ENCODE peak calls at places on chromosomes 3 and 15, in five cellular contexts. B is hepatocyte; M is CD4-positive, alpha-beta T cell; K is PC-3; X is GM10248. S is an unnamed sample.

GRCh38 chr15:95718441-95718840 is 612.1 kb upstream of the NR2F2 start:
- DNase-seq in B (no peak), M (no peak), K (no peak), X (no peak), S (no peak)

GRCh38 chr15:90901799-90902655 is 1.1 kb upstream of the MAN2A2 start:
- DNase-seq in B (peak; percentile 92), M (peak; percentile 66), K (peak; percentile 83), X (peak; percentile 92), S (peak; percentile 86)

GRCh38 chr3:151918253-151919029 is 45.0 kb downstream of the SUCNR1 start:
- DNase-seq in B (peak; percentile 53), M (no peak), K (peak; percentile 79), X (peak; percentile 55), S (peak; percentile 68)

GRCh38 chr15:31571676-31572075 is 245.0 kb downstream of the KLF13 start:
- DNase-seq in B (no peak), M (no peak), K (peak; percentile 33), X (no peak), S (peak; percentile 12)

GRCh38 chr3:111669926-111670630 is 74.9 kb upstream of the ZBED2 start:
- DNase-seq in B (no peak), M (no peak), K (peak; percentile 76), X (no peak), S (peak; percentile 47)

GRCh38 chr15:33111051-33111451 is 83.5 kb downstream of the FMN1 start:
- DNase-seq in B (no peak), M (no peak), K (peak; percentile 86), X (no peak), S (no peak)

GRCh38 chr3:197589545-197589944 is 33.8 kb upstream of the BDH1 start:
- DNase-seq in B (no peak), M (no peak), K (no peak), X (peak; percentile 0), S (no peak)

GRCh38 chr15:87609474-87609873 is 647.1 kb downstream of the NTRK3 start:
- DNase-seq in B (peak; percentile 28), M (no peak), K (peak; percentile 38), X (no peak), S (peak; percentile 45)

GRCh38 chr15:31472636-31473383 is 146.2 kb downstream of the KLF13 start:
- DNase-seq in B (no peak), M (peak; percentile 51), K (no peak), X (peak; percentile 83), S (no peak)

GRCh38 chr3:147383617-147384016 is 22.7 kb downstream of the ZIC4 start:
- DNase-seq in B (no peak), M (no peak), K (peak; percentile 18), X (no peak), S (no peak)

GRCh38 chr3:54085936-54086335 is 36.4 kb upstream of the CACNA2D3 start:
- DNase-seq in B (no peak), M (no peak), K (no peak), X (no peak), S (no peak)

GRCh38 chr3:157300091-157300490 is 136.6 kb upstream of the PTX3 start:
- DNase-seq in B (no peak), M (no peak), K (no peak), X (no peak), S (no peak)

GRCh38 chr3:136716629-136717028 is 35.5 kb downstream of the STAG1 start:
- DNase-seq in B (no peak), M (no peak), K (no peak), X (no peak), S (no peak)

GRCh38 chr3:155984791-155985417 is 114.5 kb downstream of the GMPS start:
- DNase-seq in B (no peak), M (no peak), K (no peak), X (no peak), S (no peak)

GRCh38 chr3:111215481-111215880 is 143.9 kb downstream of the NECTIN3 start:
- DNase-seq in B (no peak), M (no peak), K (no peak), X (no peak), S (peak; percentile 72)

GRCh38 chr3:53045784-53046170 is at the start of gene SFMBT1:
- DNase-seq in B (peak; percentile 90), M (peak; percentile 78), K (peak; percentile 81), X (peak; percentile 90), S (peak; percentile 69)

GRCh38 chr3:156811092-156811862 is 14.9 kb upstream of the LEKR1 start:
- DNase-seq in B (no peak), M (no peak), K (no peak), X (peak; percentile 33), S (peak; percentile 96)

GRCh38 chr15:89385596-89386242 is 51.1 kb upstream of the POLG start:
- DNase-seq in B (no peak), M (no peak), K (peak; percentile 85), X (no peak), S (no peak)

GRCh38 chr15:70261083-70261482 is 163.4 kb upstream of the TLE3 start:
- DNase-seq in B (no peak), M (no peak), K (no peak), X (no peak), S (no peak)

GRCh38 chr15:81313686-81314085 is 10.3 kb downstream of the STARD5 start:
- DNase-seq in B (no peak), M (no peak), K (no peak), X (no peak), S (peak; percentile 78)

GRCh38 chr3:67241084-67241483 is 243.0 kb downstream of the KBTBD8 start:
- DNase-seq in B (no peak), M (no peak), K (no peak), X (no peak), S (no peak)

GRCh38 chr3:67245545-67245944 is 247.4 kb downstream of the KBTBD8 start:
- DNase-seq in B (no peak), M (no peak), K (no peak), X (no peak), S (no peak)
- TF ChIP-seq CTCF in B (no peak), M (no peak), K (no peak), X (no peak), S (no peak)

DNA sequence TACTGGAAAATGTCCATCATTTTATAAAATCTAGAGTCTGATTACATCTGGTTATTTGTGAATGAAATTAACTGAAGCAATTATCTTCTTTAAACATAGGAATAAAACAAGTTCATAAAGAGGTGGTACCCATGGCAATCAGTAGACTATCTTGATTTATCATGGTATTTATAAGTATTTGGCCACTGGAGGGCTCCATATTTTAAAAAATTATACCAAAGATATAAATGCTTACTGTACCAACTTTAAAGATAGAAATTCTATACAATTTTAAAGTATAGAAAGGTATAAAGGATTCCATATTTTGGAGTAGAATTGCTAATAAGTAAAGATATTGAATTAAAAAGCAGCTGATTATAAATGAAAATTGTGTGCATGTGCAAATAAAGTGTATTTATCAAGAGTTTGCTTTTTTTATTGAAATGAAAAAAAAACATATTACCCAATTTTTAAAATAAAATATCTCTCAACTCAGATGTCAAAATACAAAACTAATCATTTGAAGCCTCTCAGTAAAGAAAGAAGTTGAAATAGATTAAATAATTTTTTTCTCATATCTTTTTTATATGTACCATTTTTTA is 105.3 kb downstream of the BBX start:
- DNase-seq in B (no peak), M (no peak), K (peak; percentile 21), X (no peak), S (no peak)
- TF ChIP-seq CTCF in B (no peak), M (peak; percentile 15), K (peak; percentile 55), X (no peak), S (no peak)

GRCh38 chr3:13880811-13881156 is 913 bp upstream of the WNT7A start:
- DNase-seq in B (peak; percentile 37), M (no peak), K (peak; percentile 21), X (no peak), S (no peak)
- TF ChIP-seq CTCF in B (no peak), M (peak; percentile 48), K (peak; percentile 9), X (no peak), S (no peak)

GRCh38 chr3:108588616-108589015 is 622 bp downstream of the CIP2A start:
- DNase-seq in B (no peak), M (no peak), K (no peak), X (peak; percentile 13), S (peak; percentile 30)

GRCh38 chr3:108589081-108589997 is at the start of the genes CIP2A and DZIP3:
- DNase-seq in B (peak; percentile 96), M (peak; percentile 76), K (peak; percentile 96), X (peak; percentile 92), S (peak; percentile 93)

GRCh38 chr3:108590443-108590842 is 921 bp downstream of the DZIP3 start:
- DNase-seq in B (peak; percentile 10), M (no peak), K (no peak), X (peak; percentile 11), S (peak; percentile 4)

GRCh38 chr3:108595304-108595703 is 5.8 kb downstream of the DZIP3 start:
- DNase-seq in B (no peak), M (no peak), K (no peak), X (no peak), S (no peak)

DNA sequence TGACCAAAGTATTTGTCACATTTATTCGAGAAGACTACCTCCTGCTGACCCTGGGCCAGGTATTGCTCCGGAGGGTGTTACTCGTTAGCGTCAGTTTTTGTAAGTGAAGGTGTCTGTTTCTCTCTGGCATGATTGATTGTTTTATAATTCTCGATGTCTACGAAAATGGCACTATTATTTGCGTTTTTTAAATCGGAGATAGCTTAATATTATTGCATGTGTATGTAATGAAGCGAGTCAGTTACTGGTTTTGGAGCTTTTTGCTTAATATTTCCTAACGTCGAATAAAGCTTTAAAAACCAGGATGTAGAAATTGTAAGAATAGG is 439 bp downstream of the DZIP3 start:
- DNase-seq in B (no peak), M (no peak), K (no peak), X (no peak), S (no peak)
- TF ChIP-seq CTCF in B (no peak), M (peak; percentile 29), K (peak; percentile 42), X (peak; percentile 4), S (peak; percentile 6)

GRCh38 chr15:79209116-79209515 is 73.4 kb upstream of the ANKRD34C start:
- DNase-seq in B (no peak), M (no peak), K (no peak), X (no peak), S (no peak)

GRCh38 chr15:79206940-79207339 is 75.6 kb upstream of the ANKRD34C start:
- DNase-seq in B (no peak), M (no peak), K (no peak), X (no peak), S (no peak)

GRCh38 chr15:79208179-79208578 is 74.3 kb upstream of the ANKRD34C start:
- DNase-seq in B (no peak), M (no peak), K (peak; percentile 9), X (no peak), S (no peak)

GRCh38 chr15:79212589-79213139 is 69.9 kb upstream of the ANKRD34C start:
- DNase-seq in B (no peak), M (no peak), K (no peak), X (no peak), S (no peak)

DNA sequence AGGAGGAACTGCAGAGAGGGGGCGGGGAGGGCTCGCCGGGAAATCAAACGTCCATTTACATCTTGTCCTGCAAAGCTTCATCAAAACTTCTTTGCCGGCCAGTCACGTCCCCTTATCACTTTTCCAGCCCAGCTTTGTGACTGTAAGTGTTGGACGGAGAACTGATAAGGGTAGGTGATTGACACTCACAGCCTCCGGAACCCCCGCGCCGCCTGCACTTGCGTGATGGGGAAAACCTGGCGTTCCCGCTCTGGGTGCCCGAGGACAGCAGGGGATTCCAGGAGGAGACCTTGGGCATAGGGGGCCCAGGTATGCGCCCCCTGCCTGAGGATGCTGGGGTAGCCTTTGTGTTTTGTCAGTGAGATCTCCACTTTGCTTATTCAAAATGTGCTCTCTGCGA is 72.8 kb upstream of the ANKRD34C start:
- DNase-seq in B (peak; percentile 14), M (no peak), K (no peak), X (no peak), S (no peak)
- TF ChIP-seq CTCF in B (peak; percentile 33), M (no peak), K (peak; percentile 18), X (no peak), S (no peak)

S was measured in epithelial cell of esophagus.